ENCODE peak calls at places on chromosomes 6 and 20, in nine cellular contexts. One of them, this sample, is unnamed.

GRCh38 chr6:136696238-136696637 is 96.0 kb downstream of the MAP3K5 start:
- DNase-seq in COLO829: no peak
- DNase-seq in T follicular helper cell: no peak
- DNase-seq in left lung: no peak
- DNase-seq in suprapubic skin: no peak
- DNase-seq in activated CD4-positive, CD25-positive, alpha-beta regulatory T cell: no peak
- DNase-seq in nephron progenitor cell: no peak
- DNase-seq in HFFc6: no peak
- DNase-seq in endothelial cell of umbilical vein: no peak
- DNase-seq in this sample: no peak

GRCh38 chr6:112690497-112691202 is 343.5 kb downstream of the RFPL4B start:
- DNase-seq in COLO829: no peak
- DNase-seq in T follicular helper cell: no peak
- DNase-seq in left lung: no peak
- DNase-seq in suprapubic skin: no peak
- DNase-seq in activated CD4-positive, CD25-positive, alpha-beta regulatory T cell: no peak
- DNase-seq in nephron progenitor cell: no peak
- DNase-seq in HFFc6: peak; percentile 28
- DNase-seq in endothelial cell of umbilical vein: no peak
- DNase-seq in this sample: no peak

GRCh38 chr20:17602493-17602892 is 32.6 kb downstream of the DSTN start:
- DNase-seq in COLO829: no peak
- DNase-seq in T follicular helper cell: no peak
- DNase-seq in left lung: no peak
- DNase-seq in suprapubic skin: no peak
- DNase-seq in activated CD4-positive, CD25-positive, alpha-beta regulatory T cell: no peak
- DNase-seq in nephron progenitor cell: no peak
- DNase-seq in HFFc6: no peak
- DNase-seq in endothelial cell of umbilical vein: no peak
- DNase-seq in this sample: no peak

GRCh38 chr20:45419188-45420091 is 3.5 kb downstream of the PIGT start:
- DNase-seq in COLO829: no peak
- DNase-seq in T follicular helper cell: no peak
- DNase-seq in left lung: no peak
- DNase-seq in suprapubic skin: peak; percentile 88
- DNase-seq in activated CD4-positive, CD25-positive, alpha-beta regulatory T cell: no peak
- DNase-seq in nephron progenitor cell: no peak
- DNase-seq in HFFc6: peak; percentile 99
- DNase-seq in endothelial cell of umbilical vein: peak; percentile 98
- DNase-seq in this sample: no peak

GRCh38 chr6:118203421-118204000 is 296.4 kb downstream of the SLC35F1 start:
- DNase-seq in COLO829: peak; percentile 58
- DNase-seq in T follicular helper cell: no peak
- DNase-seq in left lung: no peak
- DNase-seq in suprapubic skin: no peak
- DNase-seq in activated CD4-positive, CD25-positive, alpha-beta regulatory T cell: no peak
- DNase-seq in nephron progenitor cell: no peak
- DNase-seq in HFFc6: no peak
- DNase-seq in endothelial cell of umbilical vein: no peak
- DNase-seq in this sample: no peak

GRCh38 chr6:15539722-15540270 is 123.0 kb downstream of the DTNBP1 start:
- DNase-seq in COLO829: no peak
- DNase-seq in T follicular helper cell: no peak
- DNase-seq in left lung: no peak
- DNase-seq in suprapubic skin: no peak
- DNase-seq in activated CD4-positive, CD25-positive, alpha-beta regulatory T cell: no peak
- DNase-seq in nephron progenitor cell: no peak
- DNase-seq in HFFc6: no peak
- DNase-seq in endothelial cell of umbilical vein: no peak
- DNase-seq in this sample: no peak

GRCh38 chr20:13677241-13677640 is 38.5 kb upstream of the TASP1 start:
- DNase-seq in COLO829: no peak
- DNase-seq in T follicular helper cell: no peak
- DNase-seq in left lung: no peak
- DNase-seq in suprapubic skin: no peak
- DNase-seq in activated CD4-positive, CD25-positive, alpha-beta regulatory T cell: no peak
- DNase-seq in nephron progenitor cell: no peak
- DNase-seq in HFFc6: no peak
- DNase-seq in endothelial cell of umbilical vein: no peak
- DNase-seq in this sample: no peak

GRCh38 chr20:33162313-33162712 is 5.6 kb upstream of the BPIFA2 start:
- DNase-seq in COLO829: no peak
- DNase-seq in T follicular helper cell: no peak
- DNase-seq in left lung: no peak
- DNase-seq in suprapubic skin: no peak
- DNase-seq in activated CD4-positive, CD25-positive, alpha-beta regulatory T cell: no peak
- DNase-seq in nephron progenitor cell: no peak
- DNase-seq in HFFc6: no peak
- DNase-seq in endothelial cell of umbilical vein: no peak
- DNase-seq in this sample: no peak

GRCh38 chr20:58028123-58028522 is 200.3 kb downstream of the ANKRD60 start:
- DNase-seq in COLO829: no peak
- DNase-seq in T follicular helper cell: no peak
- DNase-seq in left lung: no peak
- DNase-seq in suprapubic skin: no peak
- DNase-seq in activated CD4-positive, CD25-positive, alpha-beta regulatory T cell: no peak
- DNase-seq in nephron progenitor cell: peak; percentile 55
- DNase-seq in HFFc6: no peak
- DNase-seq in endothelial cell of umbilical vein: no peak
- DNase-seq in this sample: no peak

GRCh38 chr20:9068896-9069663 is at the start of gene PLCB4:
- DNase-seq in COLO829: no peak
- DNase-seq in T follicular helper cell: no peak
- DNase-seq in left lung: peak; percentile 73
- DNase-seq in suprapubic skin: peak; percentile 75
- DNase-seq in activated CD4-positive, CD25-positive, alpha-beta regulatory T cell: no peak
- DNase-seq in nephron progenitor cell: no peak
- DNase-seq in HFFc6: peak; percentile 83
- DNase-seq in endothelial cell of umbilical vein: peak; percentile 46
- DNase-seq in this sample: peak; percentile 40

GRCh38 chr6:39239527-39240154 is 10.4 kb upstream of the KCNK5 start:
- DNase-seq in COLO829: peak; percentile 35
- DNase-seq in T follicular helper cell: no peak
- DNase-seq in left lung: no peak
- DNase-seq in suprapubic skin: no peak
- DNase-seq in activated CD4-positive, CD25-positive, alpha-beta regulatory T cell: no peak
- DNase-seq in nephron progenitor cell: no peak
- DNase-seq in HFFc6: no peak
- DNase-seq in endothelial cell of umbilical vein: no peak
- DNase-seq in this sample: no peak

GRCh38 chr6:125310994-125311649 is 9.4 kb upstream of the HDDC2 start:
- DNase-seq in COLO829: no peak
- DNase-seq in T follicular helper cell: no peak
- DNase-seq in left lung: no peak
- DNase-seq in suprapubic skin: no peak
- DNase-seq in activated CD4-positive, CD25-positive, alpha-beta regulatory T cell: no peak
- DNase-seq in nephron progenitor cell: peak; percentile 26
- DNase-seq in HFFc6: peak; percentile 62
- DNase-seq in endothelial cell of umbilical vein: peak; percentile 64
- DNase-seq in this sample: peak; percentile 37

GRCh38 chr20:58308680-58309527 is 611 bp upstream of the RAB22A start:
- DNase-seq in COLO829: peak; percentile 60
- DNase-seq in T follicular helper cell: peak; percentile 15
- DNase-seq in left lung: peak; percentile 93
- DNase-seq in suprapubic skin: peak; percentile 87
- DNase-seq in activated CD4-positive, CD25-positive, alpha-beta regulatory T cell: no peak
- DNase-seq in nephron progenitor cell: peak; percentile 65
- DNase-seq in HFFc6: no peak
- DNase-seq in endothelial cell of umbilical vein: peak; percentile 57
- DNase-seq in this sample: peak; percentile 69

GRCh38 chr20:33702861-33703260 is 16.7 kb upstream of the E2F1 start:
- DNase-seq in COLO829: no peak
- DNase-seq in T follicular helper cell: no peak
- DNase-seq in left lung: peak; percentile 59
- DNase-seq in suprapubic skin: no peak
- DNase-seq in activated CD4-positive, CD25-positive, alpha-beta regulatory T cell: no peak
- DNase-seq in nephron progenitor cell: no peak
- DNase-seq in HFFc6: no peak
- DNase-seq in endothelial cell of umbilical vein: no peak
- DNase-seq in this sample: no peak

GRCh38 chr6:35722121-35722761 is 14.6 kb upstream of the ARMC12 start:
- DNase-seq in COLO829: no peak
- DNase-seq in T follicular helper cell: no peak
- DNase-seq in left lung: no peak
- DNase-seq in suprapubic skin: no peak
- DNase-seq in activated CD4-positive, CD25-positive, alpha-beta regulatory T cell: no peak
- DNase-seq in nephron progenitor cell: no peak
- DNase-seq in HFFc6: no peak
- DNase-seq in endothelial cell of umbilical vein: no peak
- DNase-seq in this sample: no peak

GRCh38 chr20:24936526-24937407 is 12.3 kb upstream of the CST7 start:
- DNase-seq in COLO829: no peak
- DNase-seq in T follicular helper cell: no peak
- DNase-seq in left lung: no peak
- DNase-seq in suprapubic skin: no peak
- DNase-seq in activated CD4-positive, CD25-positive, alpha-beta regulatory T cell: no peak
- DNase-seq in nephron progenitor cell: no peak
- DNase-seq in HFFc6: no peak
- DNase-seq in endothelial cell of umbilical vein: no peak
- DNase-seq in this sample: no peak

GRCh38 chr20:36549628-36549941 is 8.3 kb downstream of the MYL9 start:
- DNase-seq in COLO829: no peak
- DNase-seq in T follicular helper cell: no peak
- DNase-seq in left lung: no peak
- DNase-seq in suprapubic skin: no peak
- DNase-seq in activated CD4-positive, CD25-positive, alpha-beta regulatory T cell: no peak
- DNase-seq in nephron progenitor cell: no peak
- DNase-seq in HFFc6: no peak
- DNase-seq in endothelial cell of umbilical vein: no peak
- DNase-seq in this sample: no peak

GRCh38 chr6:97443408-97444080 is 160.5 kb upstream of the MMS22L start:
- DNase-seq in COLO829: no peak
- DNase-seq in T follicular helper cell: no peak
- DNase-seq in left lung: no peak
- DNase-seq in suprapubic skin: no peak
- DNase-seq in activated CD4-positive, CD25-positive, alpha-beta regulatory T cell: no peak
- DNase-seq in nephron progenitor cell: no peak
- DNase-seq in HFFc6: no peak
- DNase-seq in endothelial cell of umbilical vein: no peak
- DNase-seq in this sample: no peak

GRCh38 chr6:38184780-38185080 is 365.2 kb downstream of the ZFAND3 start:
- DNase-seq in COLO829: no peak
- DNase-seq in T follicular helper cell: no peak
- DNase-seq in left lung: peak; percentile 37
- DNase-seq in suprapubic skin: no peak
- DNase-seq in activated CD4-positive, CD25-positive, alpha-beta regulatory T cell: no peak
- DNase-seq in nephron progenitor cell: no peak
- DNase-seq in HFFc6: no peak
- DNase-seq in endothelial cell of umbilical vein: no peak
- DNase-seq in this sample: no peak

GRCh38 chr6:38773338-38773737 is 58.2 kb downstream of the DNAH8 start:
- DNase-seq in COLO829: no peak
- DNase-seq in T follicular helper cell: no peak
- DNase-seq in left lung: no peak
- DNase-seq in suprapubic skin: no peak
- DNase-seq in activated CD4-positive, CD25-positive, alpha-beta regulatory T cell: no peak
- DNase-seq in nephron progenitor cell: peak; percentile 13
- DNase-seq in HFFc6: no peak
- DNase-seq in endothelial cell of umbilical vein: peak; percentile 18
- DNase-seq in this sample: peak; percentile 20

GRCh38 chr6:41427642-41428401 is 92.4 kb downstream of the NCR2 start:
- DNase-seq in COLO829: no peak
- DNase-seq in T follicular helper cell: no peak
- DNase-seq in left lung: peak; percentile 85
- DNase-seq in suprapubic skin: no peak
- DNase-seq in activated CD4-positive, CD25-positive, alpha-beta regulatory T cell: no peak
- DNase-seq in nephron progenitor cell: peak; percentile 55
- DNase-seq in HFFc6: no peak
- DNase-seq in endothelial cell of umbilical vein: no peak
- DNase-seq in this sample: peak; percentile 54

GRCh38 chr6:7697820-7698623 is 27.9 kb upstream of the BMP6 start:
- DNase-seq in COLO829: no peak
- DNase-seq in T follicular helper cell: no peak
- DNase-seq in left lung: no peak
- DNase-seq in suprapubic skin: no peak
- DNase-seq in activated CD4-positive, CD25-positive, alpha-beta regulatory T cell: no peak
- DNase-seq in nephron progenitor cell: no peak
- DNase-seq in HFFc6: peak; percentile 90
- DNase-seq in endothelial cell of umbilical vein: peak; percentile 90
- DNase-seq in this sample: no peak

GRCh38 chr6:166989427-166990034 is 9.7 kb upstream of the CEP43 start:
- DNase-seq in COLO829: no peak
- DNase-seq in T follicular helper cell: peak; percentile 40
- DNase-seq in left lung: no peak
- DNase-seq in suprapubic skin: no peak
- DNase-seq in activated CD4-positive, CD25-positive, alpha-beta regulatory T cell: peak; percentile 19
- DNase-seq in nephron progenitor cell: no peak
- DNase-seq in HFFc6: peak; percentile 9
- DNase-seq in endothelial cell of umbilical vein: peak; percentile 38
- DNase-seq in this sample: no peak

GRCh38 chr20:45987108-45987780 is 15.2 kb upstream of the ZNF335 start:
- DNase-seq in COLO829: peak; percentile 75
- DNase-seq in T follicular helper cell: peak; percentile 61
- DNase-seq in left lung: peak; percentile 96
- DNase-seq in suprapubic skin: no peak
- DNase-seq in activated CD4-positive, CD25-positive, alpha-beta regulatory T cell: peak; percentile 70
- DNase-seq in nephron progenitor cell: peak; percentile 89
- DNase-seq in HFFc6: peak; percentile 39
- DNase-seq in endothelial cell of umbilical vein: peak; percentile 64
- DNase-seq in this sample: peak; percentile 85

This sample was measured in HuH-7.